ENCODE peak calls at places on chromosomes 16 and 17, in nine cellular contexts. P is IMR-90, D is suprapubic skin, N is cardiac muscle cell, B is esophagus squamous epithelium, G is tibial nerve, A is fibroblast of lung, T is mammary epithelial cell, U is body of pancreas. X is an unnamed sample. For H3K9me3, the result is how much of the 10 kb centered on the place peaks cover.

GRCh38 chr17:38569701-38570512 is 35.8 kb downstream of the SRCIN1 start:
- DNase-seq in D (no peak), U (no peak), P (no peak), G (no peak), T (no peak), B (no peak), N (no peak), A (no peak), X (no peak)

GRCh38 chr17:16281351-16281750 is 64.3 kb downstream of the PIGL start:
- DNase-seq in A (peak), T (peak), G (no peak), P (peak), B (no peak), U (no peak), N (peak), D (no peak), X (no peak)

GRCh38 chr17:4509923-4510614 is 11.4 kb downstream of the SPNS2 start:
- DNase-seq in D (no peak), N (no peak), G (no peak), A (no peak), B (no peak), P (no peak), T (no peak), U (peak), X (no peak)

GRCh38 chr17:41835800-41836549 is at the start of gene NT5C3B:
- DNase-seq in D (no peak), A (no peak), B (no peak), N (peak), U (peak), P (no peak), G (peak), T (peak), X (peak)

GRCh38 chr16:4077083-4077714 is 39.0 kb downstream of the ADCY9 start:
- DNase-seq in P (no peak), D (no peak), T (no peak), B (no peak), U (no peak), G (no peak), A (no peak), N (no peak), X (no peak)

GRCh38 chr17:67456889-67457288 is 79.8 kb downstream of the PITPNC1 start:
- DNase-seq in N (no peak), P (no peak), B (no peak), D (no peak), G (no peak), T (no peak), A (no peak), U (no peak), X (peak)

GRCh38 chr16:3580686-3581085 is 3.5 kb upstream of the NLRC3 start:
- DNase-seq in U (no peak), N (no peak), P (peak), G (no peak), B (no peak), T (no peak), A (peak), D (no peak), X (no peak)

GRCh38 chr17:19590912-19591551 is 57.4 kb downstream of the SLC47A1 start:
- DNase-seq in A (no peak), U (no peak), N (no peak), B (no peak), D (peak), G (no peak), P (no peak), T (no peak), X (peak)

GRCh38 chr16:16042076-16042475 is 92.7 kb downstream of the ABCC1 start:
- DNase-seq in P (peak), T (no peak), G (no peak), N (peak), B (no peak), D (no peak), A (peak), U (peak), X (no peak)

GRCh38 chr16:77402118-77402517 is 32.7 kb downstream of the ADAMTS18 start:
- DNase-seq in D (no peak), B (no peak), G (no peak), A (no peak), T (no peak), P (no peak), N (no peak), U (no peak), X (no peak)

GRCh38 chr17:45425125-45425983 is 7.3 kb downstream of the ARHGAP27 start:
- DNase-seq in G (no peak), A (peak), U (peak), D (no peak), P (peak), N (peak), T (peak), B (no peak), X (peak)

GRCh38 chr16:15822957-15823356 is 33.9 kb downstream of the MYH11 start:
- DNase-seq in G (no peak), U (peak), T (no peak), B (no peak), D (no peak), A (no peak), N (no peak), P (no peak), X (no peak)

GRCh38 chr17:6797718-6798351 is 21.8 kb downstream of the FBXO39 start:
- DNase-seq in T (peak), A (no peak), P (no peak), N (no peak), B (no peak), U (no peak), D (no peak), G (no peak), X (no peak)

GRCh38 chr17:77208217-77208808 is 67.5 kb downstream of the SEC14L1 start:
- DNase-seq in P (peak), U (peak), G (no peak), N (peak), D (no peak), A (peak), T (no peak), B (no peak), X (peak)

GRCh38 chr17:82315703-82316358 is 1.6 kb downstream of the CD7 start:
- DNase-seq in U (no peak), A (no peak), T (no peak), G (no peak), D (no peak), N (no peak), P (no peak), B (no peak), X (no peak)

GRCh38 chr16:86222541-86222940 is 287.8 kb upstream of the FOXF1 start:
- DNase-seq in N (peak), G (no peak), A (peak), U (no peak), D (peak), T (no peak), B (no peak), P (peak), X (no peak)

GRCh38 chr17:9684955-9685621 is 39.8 kb downstream of the USP43 start:
- DNase-seq in A (no peak), B (no peak), N (no peak), T (peak), G (no peak), U (peak), D (no peak), P (no peak), X (no peak)

GRCh38 chr17:45096141-45096540 is 35.0 kb downstream of the NMT1 start:
- DNase-seq in D (no peak), U (no peak), T (peak), B (no peak), P (peak), N (peak), G (no peak), A (peak), X (no peak)

GRCh38 chr16:9901-10665 is 43.3 kb downstream of the POLR3K start:
- DNase-seq in G (no peak), T (no peak), U (peak), B (no peak), N (no peak), D (no peak), P (no peak), A (no peak), X (no peak)

GRCh38 chr16:49442805-49443204 is 69.2 kb downstream of the C16orf78 start:
- DNase-seq in N (no peak), D (peak), B (no peak), U (no peak), P (no peak), G (no peak), T (no peak), A (no peak), X (no peak)

GRCh38 chr17:17015221-17015620 is 27.0 kb upstream of the MPRIP start:
- DNase-seq in A (no peak), G (no peak), U (no peak), N (no peak), P (no peak), D (peak), T (no peak), B (no peak), X (no peak)

GRCh38 chr16:1876468-1876867 is 4.5 kb upstream of the MEIOB start:
- DNase-seq in B (no peak), A (no peak), P (no peak), G (no peak), T (no peak), U (no peak), N (no peak), D (peak), X (no peak)

GRCh38 chr16:81181013-81181720 is 57.3 kb upstream of the BCO1 start:
- DNase-seq in G (peak), B (peak), U (peak), N (peak), A (peak), P (peak), D (peak), T (peak), X (peak)

GRCh38 chr17:49996495-49997255 is 1.7 kb upstream of the DLX3 start:
- DNase-seq in A (peak), D (no peak), T (no peak), P (peak), B (no peak), N (peak), G (no peak), U (peak), X (no peak)

GRCh38 chr16:30949655-30950515 is 1.0 kb downstream of the ORAI3 start:
- DNase-seq in B (peak), G (peak), U (peak), A (peak), T (peak), P (peak), N (peak), D (peak), X (peak)

GRCh38 chr16:706189-707061 is 824 bp upstream of the FBXL16 start:
- DNase-seq in N (no peak), P (no peak), B (no peak), U (no peak), T (no peak), G (no peak), D (no peak), A (no peak), X (no peak)

GRCh38 chr16:70428178-70428998 is 10.5 kb downstream of the ST3GAL2 start:
- DNase-seq in D (peak), B (peak), G (peak), A (peak), T (peak), N (peak), U (peak), P (peak), X (peak)

GRCh38 chr17:70344356-70345060 is 175.2 kb downstream of the KCNJ2 start:
- DNase-seq in P (peak), G (no peak), B (no peak), D (no peak), A (peak), U (no peak), T (peak), N (peak), X (no peak)

GRCh38 chr17:77498056-77498785 is 357.5 kb downstream of the SEC14L1 start:
- DNase-seq in T (no peak), D (peak), N (no peak), U (no peak), A (no peak), P (no peak), B (no peak), G (peak), X (no peak)

GRCh38 chr17:28534740-28535375 is 17.6 kb downstream of the UNC119 start:
- DNase-seq in T (no peak), P (no peak), D (no peak), U (no peak), N (no peak), A (no peak), G (no peak), B (no peak), X (no peak)

GRCh38 chr16:89613101-89613953 is at the start of gene DPEP1:
- DNase-seq in G (no peak), B (no peak), P (no peak), N (no peak), T (no peak), D (no peak), A (no peak), U (peak), X (no peak)

GRCh38 chr17:40168262-40168832 is 8.9 kb upstream of the RAPGEFL1 start:
- DNase-seq in B (no peak), G (no peak), P (peak), N (peak), D (no peak), A (peak), T (peak), U (peak), X (peak)

GRCh38 chr17:78717431-78717980 is 64.6 kb downstream of the CYTH1 start:
- DNase-seq in P (peak), N (peak), B (no peak), T (peak), G (no peak), D (no peak), A (peak), U (peak), X (no peak)

GRCh38 chr17:36942631-36943125 is 5.4 kb downstream of the LHX1 start:
- DNase-seq in D (no peak), B (no peak), P (no peak), N (no peak), T (no peak), U (no peak), A (no peak), G (no peak), X (no peak)

GRCh38 chr16:89575247-89576172 is at the start of gene CPNE7:
- DNase-seq in A (no peak), D (no peak), G (no peak), U (no peak), N (no peak), B (no peak), P (no peak), T (no peak), X (no peak)

GRCh38 chr17:3921853-3922319 is 5.6 kb upstream of the P2RX1 start:
- DNase-seq in A (no peak), P (no peak), D (no peak), T (no peak), B (no peak), N (no peak), U (no peak), G (no peak), X (no peak)

GRCh38 chr16:83939266-83939856 is 13.7 kb upstream of the OSGIN1 start:
- DNase-seq in T (no peak), N (no peak), U (no peak), B (no peak), A (no peak), G (no peak), D (no peak), P (no peak), X (no peak)

DNA sequence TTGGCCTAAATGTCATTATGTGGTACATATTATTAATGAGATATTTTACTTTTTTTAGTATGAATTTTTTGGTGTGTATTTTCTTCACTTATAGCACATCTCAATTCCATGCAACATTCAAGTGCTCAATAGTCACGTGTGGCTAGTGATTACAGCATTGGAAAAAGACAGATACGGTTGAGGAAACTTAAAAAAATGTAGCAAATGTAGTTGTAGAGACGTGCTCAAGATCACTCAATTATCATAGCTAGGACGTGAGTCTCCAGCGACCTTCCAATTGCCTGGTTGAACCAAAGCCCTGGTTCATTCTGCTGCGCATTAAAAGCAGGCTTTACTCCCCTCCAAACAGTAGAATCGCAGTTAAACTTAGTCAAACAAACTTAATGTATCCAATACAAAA is 1.2 kb upstream of the LIG3 start:
- DNase-seq in P (no peak), N (no peak), T (no peak), A (no peak), B (no peak), U (no peak), G (no peak), D (no peak), X (no peak)
- H3K4me3 ChIP-seq in P (no peak), N (no peak), T (no peak), A (no peak), B (no peak), U (no peak), G (no peak), D (no peak), X (no peak)

GRCh38 chr17:61338000-61338864 is 61.4 kb upstream of the TBX2 start:
- DNase-seq in P (peak), U (no peak), N (peak), D (no peak), A (peak), B (no peak), G (no peak), T (peak), X (no peak)

GRCh38 chr17:61337247-61337812 is 62.3 kb upstream of the TBX2 start:
- DNase-seq in P (no peak), T (no peak), B (no peak), N (no peak), D (no peak), A (peak), U (no peak), G (no peak), X (no peak)

GRCh38 chr17:61335105-61335844 is 64.4 kb upstream of the TBX2 start:
- DNase-seq in G (no peak), P (peak), U (no peak), T (no peak), N (peak), A (peak), D (no peak), B (no peak), X (no peak)

GRCh38 chr17:61334673-61335072 is 65.0 kb upstream of the TBX2 start:
- DNase-seq in D (no peak), P (no peak), A (no peak), N (no peak), G (no peak), U (no peak), B (no peak), T (no peak), X (no peak)

DNA sequence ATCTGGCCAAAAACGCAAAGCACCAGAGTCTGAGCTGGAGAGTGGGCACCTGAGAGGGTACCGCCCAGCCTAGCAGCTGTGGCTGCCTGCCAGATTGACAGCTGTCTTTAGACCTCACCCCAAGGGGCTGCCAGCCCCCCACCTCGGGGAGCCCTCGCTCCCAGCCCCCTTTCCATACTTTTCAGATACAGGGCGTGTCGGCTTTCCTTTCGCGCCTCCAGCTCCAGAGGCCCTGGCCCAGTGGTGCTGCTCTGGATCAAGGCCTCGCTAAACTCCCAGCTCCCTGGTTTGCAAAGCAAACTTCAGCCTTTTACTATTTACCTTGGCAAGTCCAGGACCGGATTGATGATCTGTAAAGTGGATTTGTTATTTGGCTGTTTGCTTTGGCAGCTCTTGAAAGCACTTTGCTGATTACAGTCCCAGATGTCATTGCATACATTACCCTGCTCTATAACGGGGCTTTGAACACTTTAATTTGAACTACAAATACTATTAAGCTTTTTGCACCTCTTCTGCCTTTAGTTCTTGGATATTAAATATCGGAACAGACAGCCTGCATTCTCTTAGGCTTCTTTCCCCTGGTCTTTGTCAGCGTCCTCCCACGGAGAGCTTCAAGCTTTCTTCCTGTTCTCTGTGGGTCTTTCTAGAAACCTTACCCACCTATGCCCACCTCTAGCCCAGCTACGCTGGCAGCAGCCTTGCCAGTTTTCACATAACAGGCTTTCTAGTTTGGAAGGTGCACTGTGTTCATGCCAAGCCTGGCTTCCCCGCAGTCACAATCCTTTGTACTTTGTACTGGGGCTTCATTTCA is 63.6 kb upstream of the TBX2 start:
- DNase-seq in A (peak), D (no peak), G (no peak), N (no peak), P (peak), U (peak), B (no peak), T (no peak), X (no peak)
- TF ChIP-seq CTCF in A (no peak), D (no peak), G (no peak), N (no peak), P (no peak), U (no peak), B (no peak), T (no peak), X (no peak)

DNA sequence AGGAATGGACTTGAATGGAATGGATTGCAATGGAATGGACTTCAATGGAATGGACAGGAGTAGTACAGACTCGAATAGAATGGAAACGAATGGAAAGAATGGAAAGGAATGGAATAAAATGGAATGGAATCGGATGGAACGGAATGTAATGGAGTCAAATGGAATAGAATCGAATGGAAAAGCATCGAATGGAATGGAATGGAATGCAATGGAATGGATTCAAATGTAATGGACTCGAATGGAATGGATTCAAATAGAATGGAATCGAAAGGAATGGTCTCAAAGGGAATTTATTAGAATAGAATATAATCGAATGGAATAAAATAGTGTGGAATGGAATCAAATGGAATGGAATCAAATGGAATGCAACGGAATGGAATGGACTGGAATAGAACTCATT is 484.9 kb upstream of the WSB1 start:
- DNase-seq in B (no peak), P (peak), G (no peak), U (no peak), A (peak), T (peak), D (no peak), N (no peak), X (no peak)
- H3K9me3 ChIP-seq in B (under half), P (under half), G (under half), U (under half), A (under half), T (half or more), D (under half), N (under half), X (under half)

GRCh38 chr17:43759836-43760235 is 1.2 kb upstream of the SOST start:
- DNase-seq in G (no peak), B (no peak), N (no peak), T (peak), P (no peak), U (no peak), D (no peak), A (no peak), X (no peak)
- H3K4me3 ChIP-seq in G (no peak), B (no peak), N (no peak), T (no peak), P (no peak), U (no peak), D (no peak), A (no peak), X (no peak)

GRCh38 chr17:35752471-35752870 is 568 bp downstream of the GAS2L2 start:
- DNase-seq in B (no peak), D (no peak), T (no peak), U (peak), N (no peak), P (no peak), A (no peak), G (no peak), X (no peak)
- TF ChIP-seq CTCF in B (no peak), D (no peak), T (no peak), U (no peak), N (no peak), P (no peak), A (no peak), G (no peak), X (no peak)

DNA sequence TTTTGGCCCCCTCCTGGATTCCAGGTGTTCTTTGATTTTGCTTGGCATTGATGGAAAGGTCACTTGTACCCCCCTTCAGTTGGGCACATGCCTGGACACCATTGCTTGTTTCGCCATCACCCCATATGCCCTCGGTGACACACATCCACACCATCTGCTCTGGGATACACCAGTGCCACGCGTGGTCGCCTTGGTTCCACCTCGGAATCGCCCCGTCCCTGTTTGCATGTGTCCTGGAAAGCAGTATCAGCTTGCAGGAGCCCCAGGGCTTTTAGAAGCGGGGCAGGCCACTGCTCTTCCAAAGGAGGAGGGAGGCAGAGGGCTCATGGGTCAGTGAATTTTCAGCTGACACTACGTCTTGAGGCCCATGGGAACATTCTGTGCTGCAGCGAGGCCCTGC is 607.9 kb downstream of the KCNJ18 start:
- DNase-seq in U (no peak), P (no peak), B (no peak), A (no peak), N (no peak), D (no peak), G (no peak), T (no peak), X (no peak)
- H3K9me3 ChIP-seq in U (under half), P (under half), B (under half), A (under half), N (under half), D (under half), G (under half), T (half or more), X (under half)